ENCODE peak calls at places on chromosomes 16 and 17, in nine cellular contexts. F, C, B, Z, X, L, Y, Q and O are unnamed samples.

GRCh38 chr16:15418206-15418605 is 16.2 kb upstream of the BMERB1 start:
- DNase-seq in F (no peak), C (no peak), B (no peak), Z (no peak), X (no peak), L (no peak), Y (no peak), Q (no peak), O (no peak)

GRCh38 chr17:61426482-61427304 is 25.5 kb upstream of the TBX4 start:
- DNase-seq in F (no peak), C (no peak), B (no peak), Z (no peak), X (no peak), L (peak), Y (no peak), Q (no peak), O (no peak)

GRCh38 chr16:57575468-57576277 is 33.2 kb downstream of the ADGRG5 start:
- DNase-seq in F (no peak), C (no peak), B (no peak), Z (no peak), X (no peak), L (no peak), Y (no peak), Q (no peak), O (no peak)

GRCh38 chr16:72986011-72986410 is 61.9 kb downstream of the ZFHX3 start:
- DNase-seq in F (no peak), C (no peak), B (no peak), Z (no peak), X (no peak), L (no peak), Y (no peak), Q (no peak), O (no peak)

GRCh38 chr16:88380619-88381018 is 2.1 kb upstream of the ZNF469 start:
- DNase-seq in F (no peak), C (no peak), B (no peak), Z (no peak), X (no peak), L (no peak), Y (no peak), Q (no peak), O (no peak)

GRCh38 chr16:20938426-20938825 is 37.9 kb downstream of the LYRM1 start:
- DNase-seq in F (no peak), C (no peak), B (no peak), Z (no peak), X (no peak), L (no peak), Y (peak), Q (no peak), O (peak)

GRCh38 chr16:598823-599739 is 9.2 kb downstream of the RAB40C start:
- DNase-seq in F (no peak), C (no peak), B (no peak), Z (no peak), X (peak), L (no peak), Y (no peak), Q (no peak), O (no peak)

GRCh38 chr17:79651266-79651665 is 40.4 kb upstream of the RBFOX3 start:
- DNase-seq in F (no peak), C (no peak), B (no peak), Z (no peak), X (no peak), L (no peak), Y (no peak), Q (no peak), O (no peak)

GRCh38 chr17:82648761-82649474 is 674 bp upstream of the WDR45B start:
- DNase-seq in F (peak), C (no peak), B (peak), Z (peak), X (peak), L (no peak), Y (no peak), Q (no peak), O (no peak)

GRCh38 chr17:27420211-27420950 is 35.9 kb upstream of the KSR1 start:
- DNase-seq in F (no peak), C (no peak), B (no peak), Z (no peak), X (no peak), L (no peak), Y (no peak), Q (no peak), O (no peak)

GRCh38 chr16:85485379-85485778 is 127.7 kb upstream of the GSE1 start:
- DNase-seq in F (no peak), C (no peak), B (no peak), Z (no peak), X (no peak), L (no peak), Y (no peak), Q (no peak), O (no peak)

GRCh38 chr16:70779361-70779760 is 21.6 kb downstream of the VAC14 start:
- DNase-seq in F (no peak), C (no peak), B (no peak), Z (no peak), X (no peak), L (no peak), Y (no peak), Q (no peak), O (no peak)

GRCh38 chr17:37207103-37207502 is 168.7 kb upstream of the C17orf78 start:
- DNase-seq in F (no peak), C (no peak), B (no peak), Z (no peak), X (no peak), L (no peak), Y (no peak), Q (no peak), O (no peak)

GRCh38 chr16:19481291-19481690 is 40.6 kb downstream of the GDE1 start:
- DNase-seq in F (no peak), C (no peak), B (no peak), Z (no peak), X (no peak), L (no peak), Y (no peak), Q (no peak), O (no peak)

GRCh38 chr16:68776821-68777485 is 39.9 kb downstream of the CDH1 start:
- DNase-seq in F (no peak), C (no peak), B (no peak), Z (peak), X (no peak), L (no peak), Y (peak), Q (no peak), O (no peak)

GRCh38 chr17:65743313-65743665 is 181.8 kb upstream of the AXIN2 start:
- DNase-seq in F (no peak), C (no peak), B (no peak), Z (no peak), X (no peak), L (peak), Y (no peak), Q (no peak), O (no peak)

GRCh38 chr17:78759203-78759968 is 22.7 kb downstream of the CYTH1 start:
- DNase-seq in F (no peak), C (peak), B (peak), Z (no peak), X (no peak), L (no peak), Y (peak), Q (peak), O (no peak)

GRCh38 chr17:28324272-28324745 is 5.3 kb downstream of the TMEM97 start:
- DNase-seq in F (no peak), C (no peak), B (no peak), Z (no peak), X (no peak), L (no peak), Y (no peak), Q (no peak), O (no peak)

GRCh38 chr17:58679263-58680037 is 12.4 kb downstream of the TEX14 start:
- DNase-seq in F (no peak), C (no peak), B (no peak), Z (no peak), X (no peak), L (no peak), Y (no peak), Q (no peak), O (no peak)

GRCh38 chr16:66207864-66208226 is 158.6 kb upstream of the CDH5 start:
- DNase-seq in F (no peak), C (no peak), B (no peak), Z (no peak), X (no peak), L (no peak), Y (no peak), Q (no peak), O (no peak)

GRCh38 chr17:77687921-77688320 is 270.6 kb upstream of the TNRC6C start:
- DNase-seq in F (no peak), C (no peak), B (no peak), Z (no peak), X (no peak), L (no peak), Y (no peak), Q (no peak), O (no peak)

GRCh38 chr17:2435181-2435741 is 34.4 kb upstream of the MNT start:
- DNase-seq in F (peak), C (no peak), B (peak), Z (no peak), X (no peak), L (no peak), Y (no peak), Q (no peak), O (no peak)

GRCh38 chr17:66387391-66387981 is 85.1 kb downstream of the PRKCA start:
- DNase-seq in F (no peak), C (no peak), B (no peak), Z (no peak), X (no peak), L (no peak), Y (no peak), Q (no peak), O (no peak)

GRCh38 chr16:8716052-8716451 is 41.6 kb downstream of the ABAT start:
- DNase-seq in F (no peak), C (no peak), B (no peak), Z (no peak), X (no peak), L (no peak), Y (no peak), Q (no peak), O (no peak)

GRCh38 chr17:29495011-29495410 is 71.8 kb downstream of the ABHD15 start:
- DNase-seq in F (no peak), C (no peak), B (no peak), Z (no peak), X (no peak), L (peak), Y (no peak), Q (no peak), O (peak)

GRCh38 chr17:75878174-75878998 is at the start of gene TRIM47:
- DNase-seq in F (no peak), C (no peak), B (no peak), Z (no peak), X (peak), L (no peak), Y (no peak), Q (no peak), O (no peak)

GRCh38 chr16:1108299-1109252 is 12.5 kb upstream of the C1QTNF8 start:
- DNase-seq in F (no peak), C (no peak), B (peak), Z (no peak), X (peak), L (no peak), Y (no peak), Q (no peak), O (no peak)